ENCODE peak calls at places on chromosomes 1 and 21, in nine cellular contexts. B is upper lobe of left lung; C is left lung; X is HCT116; K is heart right ventricle; V is mucosa of descending colon; N is heart left ventricle; R is CD8-positive, alpha-beta T cell; M is Panc1. Q is an unnamed sample.

GRCh38 chr1:198495635-198496034 is 44.8 kb downstream of the ATP6V1G3 start:
- ATAC-seq in M (no peak), V (no peak), B (no peak), K (no peak), N (no peak), X (no peak), C (no peak), R (no peak), Q (no peak)

GRCh38 chr1:95561244-95561840 is 327.3 kb downstream of the RWDD3 start:
- ATAC-seq in B (no peak), C (no peak), K (no peak), V (no peak), N (no peak), X (no peak), R (no peak), M (no peak), Q (no peak)

GRCh38 chr1:154970631-154971340 is at the start of gene SHC1:
- ATAC-seq in C (peak; percentile 44), B (peak; percentile 71), K (peak; percentile 73), X (peak; percentile 61), N (peak; percentile 68), M (peak; percentile 75), V (peak; percentile 4), R (no peak), Q (peak; percentile 69)

GRCh38 chr1:151984313-151984956 is 9.2 kb downstream of the S100A10 start:
- ATAC-seq in C (no peak), K (no peak), B (no peak), V (no peak), R (peak; percentile 91), N (no peak), X (no peak), M (no peak), Q (no peak)

GRCh38 chr1:79646885-79647284 is 640.4 kb upstream of the ADGRL4 start:
- ATAC-seq in X (no peak), B (peak; percentile 29), M (no peak), V (no peak), R (no peak), N (no peak), C (peak; percentile 96), K (no peak), Q (no peak)

GRCh38 chr1:208741296-208741695 is 497.1 kb upstream of the PLXNA2 start:
- ATAC-seq in V (no peak), B (no peak), R (no peak), M (no peak), C (no peak), X (no peak), N (no peak), K (no peak), Q (no peak)

GRCh38 chr21:44461438-44462089 is 6.3 kb downstream of the LRRC3 start:
- ATAC-seq in C (peak; percentile 53), B (no peak), R (no peak), V (no peak), M (peak; percentile 75), K (peak; percentile 76), X (peak; percentile 47), N (peak; percentile 86), Q (peak; percentile 38)

GRCh38 chr1:228478912-228479665 is 8.1 kb upstream of the RNF187 start:
- ATAC-seq in X (no peak), B (peak; percentile 44), M (no peak), K (peak; percentile 30), N (no peak), R (peak; percentile 52), V (peak; percentile 55), C (peak; percentile 35), Q (no peak)

GRCh38 chr1:64348887-64349648 is 120.9 kb upstream of the CACHD1 start:
- ATAC-seq in M (no peak), V (no peak), C (no peak), K (no peak), N (no peak), B (peak; percentile 14), X (no peak), R (no peak), Q (no peak)

GRCh38 chr21:16794944-16795343 is 717.9 kb upstream of the CXADR start:
- ATAC-seq in V (no peak), B (peak; percentile 91), M (peak; percentile 78), K (no peak), N (no peak), X (no peak), R (no peak), C (peak; percentile 44), Q (peak; percentile 50)

GRCh38 chr1:241592273-241592958 is 47.8 kb downstream of the CHML start:
- ATAC-seq in N (no peak), M (peak; percentile 83), V (no peak), K (no peak), X (peak; percentile 64), B (no peak), R (no peak), C (peak; percentile 26), Q (no peak)

GRCh38 chr1:2322593-2323295 is 68.6 kb downstream of the MORN1 start:
- ATAC-seq in N (peak; percentile 37), K (peak; percentile 39), M (no peak), B (peak; percentile 70), R (peak; percentile 7), V (peak; percentile 38), X (no peak), C (peak; percentile 80), Q (peak; percentile 52)

GRCh38 chr1:245986404-245987221 is 520.5 kb downstream of the SMYD3 start:
- ATAC-seq in C (peak; percentile 46), K (no peak), B (peak; percentile 28), X (peak; percentile 82), N (no peak), V (peak; percentile 83), M (peak; percentile 93), R (no peak), Q (no peak)

GRCh38 chr1:17718136-17718535 is 37.0 kb upstream of the ACTL8 start:
- ATAC-seq in V (no peak), X (no peak), K (no peak), C (no peak), M (no peak), R (no peak), B (no peak), N (no peak), Q (no peak)

GRCh38 chr1:119893238-119893791 is 3.0 kb downstream of the ADAM30 start:
- ATAC-seq in C (no peak), R (no peak), N (no peak), V (no peak), M (no peak), K (no peak), B (no peak), X (no peak), Q (no peak)

GRCh38 chr1:46528297-46528955 is 23.0 kb downstream of the KNCN start:
- ATAC-seq in K (no peak), C (no peak), M (peak; percentile 53), X (peak; percentile 20), R (no peak), V (no peak), N (no peak), B (no peak), Q (no peak)
- TF ChIP-seq CTCF in K (peak; percentile 42), C (no peak), M (peak; percentile 69), X (no peak), R (no peak), V (no peak), N (peak; percentile 19), B (no peak), Q (peak; percentile 20)

GRCh38 chr1:72932025-72932424 is 649.7 kb upstream of the NEGR1 start:
- ATAC-seq in K (no peak), M (no peak), N (no peak), B (no peak), V (no peak), R (no peak), X (no peak), C (no peak), Q (no peak)
- H3K4me3 ChIP-seq in K (no peak overlapping the region), M (no peak overlapping the region), N (no peak overlapping the region), B (no peak overlapping the region), V (no peak overlapping the region), R (no peak overlapping the region), X (no peak overlapping the region), C (no peak overlapping the region), Q (no peak overlapping the region)

GRCh38 chr1:182779530-182779929 is 10.0 kb upstream of the NPL start:
- ATAC-seq in B (no peak), K (no peak), X (no peak), N (no peak), M (no peak), R (no peak), V (no peak), C (no peak), Q (no peak)

GRCh38 chr1:182783068-182783467 is 6.5 kb upstream of the NPL start:
- ATAC-seq in R (no peak), N (no peak), M (no peak), X (peak; percentile 26), B (no peak), K (no peak), V (no peak), C (no peak), Q (no peak)

GRCh38 chr1:182781849-182782586 is 7.6 kb upstream of the NPL start:
- ATAC-seq in M (peak; percentile 71), V (peak; percentile 65), C (peak; percentile 76), R (peak; percentile 80), N (peak; percentile 87), B (peak; percentile 77), K (peak; percentile 85), X (peak; percentile 81), Q (peak; percentile 54)

GRCh38 chr1:182784556-182785171 is 4.9 kb upstream of the NPL start:
- ATAC-seq in V (no peak), N (no peak), M (no peak), K (no peak), R (no peak), C (peak; percentile 7), B (no peak), X (peak; percentile 37), Q (no peak)

DNA sequence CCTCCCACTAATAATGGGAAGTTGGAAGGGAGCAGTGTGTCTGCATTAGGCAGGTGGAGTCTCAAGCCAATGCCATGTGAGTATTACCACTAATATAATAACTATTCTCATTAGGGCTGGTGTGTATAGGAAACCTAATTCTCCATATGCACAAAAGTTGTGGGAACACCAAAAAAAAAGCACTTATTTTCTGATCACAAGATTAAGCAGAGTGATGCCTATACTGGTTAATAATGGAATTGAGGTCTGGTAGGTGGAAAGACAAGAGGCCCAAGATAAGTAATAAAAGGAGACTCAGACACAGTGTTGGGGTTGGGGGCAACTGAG is 7.0 kb upstream of the NPL start:
- ATAC-seq in V (no peak), X (no peak), C (no peak), K (no peak), M (no peak), B (no peak), N (no peak), R (no peak), Q (no peak)
- TF ChIP-seq CTCF in V (no peak), X (no peak), C (no peak), K (no peak), M (peak; percentile 46), B (no peak), N (no peak), R (peak; percentile 8), Q (no peak)

DNA sequence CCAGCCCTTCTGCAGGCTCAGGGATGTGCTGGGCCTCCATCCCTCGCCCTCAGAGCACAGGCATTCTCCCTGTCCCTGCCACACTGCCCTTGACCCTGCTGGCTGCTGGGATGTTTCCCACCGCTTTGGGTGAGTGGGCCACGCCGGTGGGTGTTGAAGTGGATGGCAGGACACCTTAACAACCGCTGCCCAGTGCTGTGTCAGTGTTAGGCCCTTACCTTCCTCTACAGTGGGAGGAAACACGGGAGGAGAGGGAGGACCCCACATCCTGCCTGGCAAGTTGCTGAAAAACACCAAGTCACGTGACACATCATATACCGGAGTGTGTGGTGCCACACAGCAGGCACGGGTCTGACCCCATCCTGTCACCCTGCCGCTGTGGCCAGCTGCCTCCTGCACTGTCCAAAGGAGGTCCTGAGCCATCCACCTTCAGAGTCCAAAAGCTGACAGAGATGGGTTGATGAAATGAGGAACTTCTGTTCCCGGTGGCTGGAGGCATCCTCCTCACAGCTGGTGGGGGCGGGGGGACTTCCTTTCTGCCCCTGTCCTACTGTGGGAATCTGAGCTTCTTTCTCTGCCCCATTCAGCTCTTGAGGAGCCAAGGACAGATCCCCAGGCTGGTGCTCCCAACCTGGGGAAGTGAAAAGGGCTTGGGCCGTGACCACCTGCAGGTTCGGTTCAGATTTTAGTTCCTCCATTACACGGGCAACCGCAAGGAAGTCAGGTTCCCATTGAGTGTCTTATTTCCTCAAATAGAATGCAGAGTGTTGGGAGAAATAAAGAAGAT is 3.2 kb upstream of the THEMIS2 start:
- ATAC-seq in K (no peak), R (peak; percentile 65), V (peak; percentile 64), C (no peak), X (no peak), M (peak; percentile 17), N (peak; percentile 10), B (peak; percentile 18), Q (peak; percentile 20)
- H3K4me3 ChIP-seq in K (no peak overlapping the region), R (peak overlapping the region; percentile 50), V (no peak overlapping the region), C (no peak overlapping the region), X (no peak overlapping the region), M (no peak overlapping the region), N (peak overlapping the region; percentile 31), B (peak overlapping the region; percentile 7), Q (no peak overlapping the region)